ENCODE peak calls at places on chromosome 1, in eight cellular contexts. One of them, this sample, is unnamed.

GRCh38 chr1:161088587-161089110 is 709 bp downstream of the NECTIN4 start:
- DNase-seq in left ventricle myocardium superior: no peak
- DNase-seq in body of pancreas: peak; percentile 46
- DNase-seq in activated CD4-positive, CD25-positive, alpha-beta regulatory T cell: no peak
- DNase-seq in KBM-7: no peak
- DNase-seq in right lobe of liver: no peak
- DNase-seq in fibroblast of gingiva: peak; percentile 12
- DNase-seq in astrocyte of the cerebellum: no peak
- DNase-seq in this sample: no peak

GRCh38 chr1:112674986-112675727 is 698 bp downstream of the MOV10 start:
- DNase-seq in left ventricle myocardium superior: peak; percentile 76
- DNase-seq in astrocyte of the cerebellum: no peak
- DNase-seq in right lobe of liver: peak; percentile 72
- DNase-seq in KBM-7: peak; percentile 47
- DNase-seq in fibroblast of gingiva: no peak
- DNase-seq in activated CD4-positive, CD25-positive, alpha-beta regulatory T cell: peak; percentile 23
- DNase-seq in body of pancreas: peak; percentile 66
- DNase-seq in this sample: peak; percentile 47

GRCh38 chr1:248697907-248698306 is 4.7 kb downstream of the OR14I1 start:
- DNase-seq in body of pancreas: no peak
- DNase-seq in astrocyte of the cerebellum: no peak
- DNase-seq in KBM-7: no peak
- DNase-seq in right lobe of liver: no peak
- DNase-seq in activated CD4-positive, CD25-positive, alpha-beta regulatory T cell: no peak
- DNase-seq in left ventricle myocardium superior: no peak
- DNase-seq in fibroblast of gingiva: no peak
- DNase-seq in this sample: no peak

GRCh38 chr1:218656301-218657037 is 311.3 kb downstream of the TGFB2 start:
- DNase-seq in astrocyte of the cerebellum: no peak
- DNase-seq in fibroblast of gingiva: no peak
- DNase-seq in activated CD4-positive, CD25-positive, alpha-beta regulatory T cell: no peak
- DNase-seq in body of pancreas: no peak
- DNase-seq in KBM-7: no peak
- DNase-seq in left ventricle myocardium superior: no peak
- DNase-seq in right lobe of liver: no peak
- DNase-seq in this sample: no peak

GRCh38 chr1:144551543-144552424 is 40.9 kb upstream of the PPIAL4F start:
- DNase-seq in KBM-7: peak; percentile 76
- DNase-seq in right lobe of liver: peak; percentile 70
- DNase-seq in left ventricle myocardium superior: peak; percentile 73
- DNase-seq in body of pancreas: peak; percentile 71
- DNase-seq in astrocyte of the cerebellum: peak; percentile 74
- DNase-seq in activated CD4-positive, CD25-positive, alpha-beta regulatory T cell: peak; percentile 54
- DNase-seq in fibroblast of gingiva: peak; percentile 89
- DNase-seq in this sample: peak; percentile 59

GRCh38 chr1:218357893-218358232 is 12.7 kb downstream of the TGFB2 start:
- DNase-seq in KBM-7: no peak
- DNase-seq in left ventricle myocardium superior: no peak
- DNase-seq in right lobe of liver: no peak
- DNase-seq in body of pancreas: no peak
- DNase-seq in astrocyte of the cerebellum: no peak
- DNase-seq in fibroblast of gingiva: peak; percentile 38
- DNase-seq in activated CD4-positive, CD25-positive, alpha-beta regulatory T cell: no peak
- DNase-seq in this sample: no peak

GRCh38 chr1:203126866-203127671 is 457 bp upstream of the ADORA1 start:
- DNase-seq in activated CD4-positive, CD25-positive, alpha-beta regulatory T cell: no peak
- DNase-seq in body of pancreas: no peak
- DNase-seq in astrocyte of the cerebellum: no peak
- DNase-seq in right lobe of liver: no peak
- DNase-seq in left ventricle myocardium superior: no peak
- DNase-seq in KBM-7: no peak
- DNase-seq in fibroblast of gingiva: no peak
- DNase-seq in this sample: no peak

GRCh38 chr1:11740258-11741192 is 4.6 kb downstream of the AGTRAP start:
- DNase-seq in astrocyte of the cerebellum: no peak
- DNase-seq in body of pancreas: no peak
- DNase-seq in right lobe of liver: no peak
- DNase-seq in fibroblast of gingiva: no peak
- DNase-seq in KBM-7: peak; percentile 93
- DNase-seq in left ventricle myocardium superior: no peak
- DNase-seq in activated CD4-positive, CD25-positive, alpha-beta regulatory T cell: no peak
- DNase-seq in this sample: no peak

GRCh38 chr1:212291505-212292134 is 6.4 kb downstream of the PPP2R5A start:
- DNase-seq in astrocyte of the cerebellum: no peak
- DNase-seq in body of pancreas: no peak
- DNase-seq in left ventricle myocardium superior: no peak
- DNase-seq in fibroblast of gingiva: peak; percentile 21
- DNase-seq in KBM-7: peak; percentile 63
- DNase-seq in right lobe of liver: no peak
- DNase-seq in activated CD4-positive, CD25-positive, alpha-beta regulatory T cell: no peak
- DNase-seq in this sample: no peak

GRCh38 chr1:196677781-196678509 is 26.1 kb downstream of the CFH start:
- DNase-seq in left ventricle myocardium superior: no peak
- DNase-seq in right lobe of liver: no peak
- DNase-seq in body of pancreas: no peak
- DNase-seq in KBM-7: no peak
- DNase-seq in activated CD4-positive, CD25-positive, alpha-beta regulatory T cell: no peak
- DNase-seq in astrocyte of the cerebellum: no peak
- DNase-seq in fibroblast of gingiva: peak; percentile 6
- DNase-seq in this sample: no peak

This sample was measured in colonic mucosa.